ENCODE peak calls at places on chromosomes 2 and 18, in six cellular contexts. L, T, Z, R, U and E are unnamed samples.

GRCh38 chr2:64923385-64923710 is 65.9 kb upstream of the SLC1A4 start:
- DNase-seq in R (no peak), Z (no peak), T (no peak), U (no peak), L (no peak), E (no peak)

GRCh38 chr2:115678129-115678528 is 1235.7 kb downstream of the DPP10 start:
- DNase-seq in U (no peak), T (no peak), R (no peak), Z (no peak), L (no peak), E (no peak)

GRCh38 chr2:206095925-206096324 is 10.0 kb upstream of the INO80D start:
- DNase-seq in R (no peak), Z (no peak), T (no peak), U (no peak), L (no peak), E (no peak)

GRCh38 chr2:10289891-10290290 is 12.8 kb upstream of the HPCAL1 start:
- DNase-seq in R (no peak), Z (no peak), L (no peak), U (no peak), T (peak), E (no peak)

GRCh38 chr2:24421668-24422067 is 61.3 kb upstream of the ITSN2 start:
- DNase-seq in U (peak), R (no peak), L (peak), T (peak), Z (peak), E (peak)

GRCh38 chr18:48022531-48023330 is 92.3 kb upstream of the SMAD2 start:
- DNase-seq in T (peak), L (no peak), U (peak), R (no peak), Z (no peak), E (no peak)

GRCh38 chr18:78683191-78684010 is 296.2 kb upstream of the SALL3 start:
- DNase-seq in T (no peak), L (no peak), U (no peak), R (no peak), Z (no peak), E (no peak)

GRCh38 chr2:203070615-203071547 is 56.2 kb downstream of the NBEAL1 start:
- DNase-seq in U (no peak), T (no peak), Z (no peak), L (no peak), R (no peak), E (no peak)

GRCh38 chr2:9750224-9751215 is 92.8 kb upstream of the TAF1B start:
- DNase-seq in L (no peak), U (no peak), R (no peak), T (no peak), Z (no peak), E (no peak)

DNA sequence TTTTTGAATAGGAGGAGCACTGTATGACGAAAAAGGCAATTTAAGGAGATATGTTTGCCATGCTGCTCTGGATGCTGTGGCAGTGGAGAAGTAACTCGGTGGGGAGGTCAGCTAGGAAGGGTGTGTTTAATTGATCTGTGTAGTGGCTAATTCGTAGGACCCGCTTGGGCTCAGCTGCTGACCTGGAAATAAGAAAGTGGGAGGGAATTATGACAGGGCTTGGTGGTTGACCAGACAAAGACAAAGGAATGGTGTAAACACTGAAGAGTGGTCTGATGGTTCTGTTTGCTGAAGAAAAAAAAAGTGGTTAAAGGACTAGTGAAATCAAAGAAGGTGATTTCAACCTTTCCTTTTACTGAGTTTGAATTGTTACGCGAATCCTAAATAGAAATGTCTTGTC is 146.0 kb downstream of the MAP4K4 start:
- DNase-seq in T (no peak), Z (no peak), L (no peak), R (no peak), U (no peak), E (no peak)
- H3K4me3 ChIP-seq in T (no peak), Z (no peak), L (no peak), R (no peak), U (no peak), E (no peak)

DNA sequence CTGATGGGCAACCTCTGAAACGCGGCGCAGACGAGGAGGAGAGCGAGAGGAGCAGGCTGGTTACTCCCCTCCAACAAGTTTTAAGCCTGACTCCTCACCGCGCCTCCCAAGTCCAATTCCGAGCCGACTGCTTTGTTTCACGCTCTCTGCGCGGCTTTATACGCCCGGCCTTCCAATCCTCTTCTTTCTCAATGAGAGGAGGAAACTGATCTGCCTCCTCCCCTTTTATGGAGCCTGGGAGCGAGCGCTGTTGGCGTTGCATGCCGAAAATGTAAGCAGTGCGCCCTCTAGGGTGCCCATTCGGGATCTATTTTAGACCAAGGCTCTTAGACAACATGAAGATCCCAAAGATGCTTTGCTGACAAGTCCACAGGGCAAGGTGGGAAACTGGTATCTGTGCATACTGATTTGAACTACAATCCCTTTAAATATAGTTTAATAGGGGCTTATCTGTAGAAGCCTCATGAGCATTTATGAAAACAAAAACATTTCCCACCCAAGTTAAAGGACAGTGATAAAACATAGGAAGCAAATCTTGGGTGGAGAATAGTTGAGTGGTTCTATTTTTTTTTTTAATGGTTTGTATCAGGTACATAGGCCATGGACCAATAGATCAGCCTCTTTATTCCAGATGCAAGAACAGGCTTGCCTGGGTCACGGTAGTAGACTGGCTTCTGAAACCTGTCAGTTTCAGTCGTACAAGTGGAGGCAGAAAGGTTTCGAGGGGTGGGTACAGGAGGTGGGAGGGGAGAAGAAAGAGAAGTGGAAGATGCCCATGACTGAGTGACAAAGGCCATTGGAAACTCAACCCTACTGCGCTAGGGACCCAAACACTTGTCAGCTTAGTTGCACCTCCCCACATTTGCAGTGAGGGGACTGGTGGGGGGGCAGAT is at the start of gene RND3:
- DNase-seq in R (peak), T (peak), U (peak), Z (peak), L (peak), E (peak)
- TF ChIP-seq POLR2A in R (peak), T (peak), U (peak), Z (peak), L (peak), E (peak)

DNA sequence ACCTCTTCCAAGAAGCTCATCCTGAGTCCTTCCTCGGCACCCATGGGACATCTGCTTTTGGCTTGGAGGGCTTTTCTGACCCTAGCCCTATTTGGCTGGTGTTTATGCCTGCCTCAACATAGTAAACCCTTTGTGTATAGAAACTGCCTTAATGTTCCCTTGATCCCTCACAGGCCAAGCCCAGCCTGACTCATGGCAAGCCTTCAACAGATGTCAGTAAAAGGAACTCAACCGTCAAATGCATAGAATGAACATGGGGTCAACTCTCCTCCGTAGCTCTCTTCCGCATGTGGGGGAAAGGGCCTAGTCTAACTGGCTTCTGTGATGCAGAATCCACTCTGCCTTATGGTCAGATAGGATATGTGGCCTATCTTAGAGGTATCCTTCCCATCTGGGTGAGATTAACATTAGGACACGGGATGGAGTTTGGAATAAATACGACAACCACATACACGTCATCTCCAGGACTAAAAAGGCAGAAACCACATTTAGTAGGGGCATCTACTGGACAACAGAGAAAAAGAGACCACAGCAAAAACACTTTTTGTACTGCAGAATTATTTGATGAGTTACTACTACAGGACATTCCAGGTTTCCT is 2.5 kb upstream of the NPAS2 start:
- DNase-seq in Z (no peak), R (no peak), L (no peak), U (no peak), T (no peak), E (no peak)
- H3K27ac ChIP-seq in Z (peak), R (peak), L (no peak), U (no peak), T (no peak), E (no peak)

GRCh38 chr2:176092270-176093144 is at the start of gene HOXD13:
- DNase-seq in L (peak), T (no peak), Z (no peak), U (no peak), R (no peak), E (no peak)
- H3K4me3 ChIP-seq in L (peak), T (peak), Z (peak), U (no peak), R (peak), E (peak)

DNA sequence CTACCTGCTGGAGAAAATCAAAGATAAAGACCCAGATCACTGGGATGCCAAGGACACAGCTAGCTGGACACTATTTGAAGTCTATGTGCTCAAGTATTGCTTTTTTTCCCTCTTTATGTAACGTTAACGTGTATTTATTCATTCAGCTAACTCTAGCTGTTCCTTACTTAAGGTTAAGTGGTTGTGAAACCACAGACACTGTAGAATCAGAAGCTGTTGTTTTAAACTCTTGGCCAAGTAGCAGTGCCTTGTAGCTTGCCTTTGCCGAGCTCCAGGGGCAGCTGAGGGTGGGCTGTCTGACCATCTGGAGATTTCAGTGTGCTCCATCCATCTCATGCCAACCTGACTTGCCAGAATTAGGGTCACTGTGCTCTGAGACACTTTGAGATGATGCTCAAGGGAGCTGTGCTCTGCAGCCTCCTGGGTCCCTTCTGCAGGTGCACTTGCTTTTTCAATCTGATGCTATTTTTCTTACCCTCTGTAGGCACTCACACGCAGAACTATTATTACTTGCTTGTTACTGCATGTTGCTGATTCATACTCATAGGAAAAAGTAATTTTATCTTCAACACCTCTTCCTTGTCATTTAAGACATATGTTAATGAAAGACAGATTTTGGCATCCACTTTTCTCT is 116.2 kb downstream of the METTL8 start:
- DNase-seq in L (no peak), Z (no peak), T (no peak), R (no peak), U (no peak), E (no peak)
- TF ChIP-seq POLR2A in L (no peak), Z (no peak), T (no peak), R (no peak), U (no peak), E (no peak)

GRCh38 chr18:23688528-23688927 is 725 bp upstream of the LAMA3 start:
- DNase-seq in Z (no peak), L (no peak), R (no peak), U (no peak), T (no peak), E (no peak)
- H3K27ac ChIP-seq in Z (no peak), L (no peak), R (no peak), U (no peak), T (peak), E (no peak)